ENCODE peak calls at places on chromosomes 2 and 18, in ten cellular contexts. Q is progenitor cell of endocrine pancreas; G is WTC11; I is activated CD8-positive, alpha-beta T cell treated with anti-CD3 and anti-CD28 coated beads for 36 hours; H is cardiac muscle cell; O is GM23338; U is right atrium auricular region; P is type B pancreatic cell; V is astrocyte of the cerebellum; A is CD8-positive, alpha-beta T cell. N is an unnamed sample.

GRCh38 chr2:41934323-41935003 is 113.4 kb upstream of the PKDCC start:
- DNase-seq in U (no peak), Q (no peak), H (peak), P (no peak), V (peak), O (no peak), I (no peak), G (no peak), A (no peak), N (no peak)

GRCh38 chr2:168064011-168064998 is 183.1 kb downstream of the STK39 start:
- DNase-seq in G (no peak), A (no peak), V (no peak), I (no peak), U (no peak), P (no peak), O (peak), H (no peak), Q (no peak), N (no peak)

GRCh38 chr2:172323256-172323655 is 104.1 kb upstream of the ITGA6 start:
- DNase-seq in G (no peak), V (no peak), I (no peak), O (no peak), P (no peak), Q (no peak), H (no peak), U (peak), A (no peak), N (no peak)

GRCh38 chr2:234003972-234004617 is 46.4 kb upstream of the SPP2 start:
- DNase-seq in Q (no peak), A (no peak), U (no peak), G (no peak), I (peak), V (peak), H (peak), P (no peak), O (peak), N (no peak)

GRCh38 chr2:190343500-190344274 is at the start of gene INPP1:
- DNase-seq in U (peak), A (peak), H (peak), G (peak), P (peak), O (peak), Q (peak), V (no peak), I (peak), N (peak)

GRCh38 chr2:8445580-8445979 is 236.3 kb upstream of the ID2 start:
- DNase-seq in V (no peak), U (peak), Q (no peak), P (no peak), H (no peak), G (no peak), I (no peak), O (peak), A (no peak), N (no peak)

GRCh38 chr2:188776634-188777033 is 197.5 kb upstream of the COL3A1 start:
- DNase-seq in H (peak), Q (no peak), G (no peak), A (no peak), I (no peak), O (no peak), U (no peak), V (peak), P (no peak), N (no peak)

GRCh38 chr18:66734451-66734850 is 130.6 kb upstream of the CDH19 start:
- DNase-seq in P (no peak), Q (no peak), G (no peak), I (no peak), O (no peak), U (no peak), V (no peak), H (peak), A (no peak), N (no peak)

GRCh38 chr18:1513519-1513918 is 608.8 kb downstream of the ADCYAP1 start:
- DNase-seq in P (no peak), H (peak), O (no peak), Q (no peak), I (no peak), V (no peak), G (no peak), U (no peak), A (no peak), N (no peak)

GRCh38 chr2:68320118-68320641 is 431 bp upstream of the CNRIP1 start:
- DNase-seq in G (peak), U (no peak), Q (peak), A (no peak), O (peak), I (no peak), H (no peak), P (no peak), V (no peak), N (peak)

GRCh38 chr18:10015288-10015701 is 101.5 kb downstream of the VAPA start:
- DNase-seq in A (no peak), I (no peak), V (no peak), G (no peak), U (peak), Q (no peak), O (no peak), H (peak), P (no peak), N (no peak)

GRCh38 chr18:10013621-10014543 is 100.1 kb downstream of the VAPA start:
- DNase-seq in V (no peak), P (no peak), O (no peak), G (no peak), U (no peak), A (no peak), I (no peak), Q (no peak), H (no peak), N (no peak)

GRCh38 chr18:10012526-10012925 is 98.7 kb downstream of the VAPA start:
- DNase-seq in U (no peak), H (no peak), I (no peak), O (no peak), G (no peak), A (no peak), V (no peak), P (no peak), Q (no peak), N (no peak)

GRCh38 chr18:10017048-10017447 is 103.2 kb downstream of the VAPA start:
- DNase-seq in U (no peak), Q (no peak), A (no peak), H (no peak), O (no peak), V (no peak), I (no peak), P (peak), G (no peak), N (no peak)

GRCh38 chr18:10015941-10016819 is 102.4 kb downstream of the VAPA start:
- DNase-seq in Q (no peak), G (no peak), A (no peak), P (no peak), I (no peak), H (peak), V (peak), U (no peak), O (peak), N (no peak)
- TF ChIP-seq CTCF in Q (no peak), G (no peak), A (no peak), P (no peak), I (no peak), H (peak), V (peak), U (peak), O (peak), N (no peak)

GRCh38 chr18:47263197-47263827 is 11.9 kb upstream of the SKOR2 start:
- DNase-seq in G (peak), O (peak), H (no peak), I (no peak), U (no peak), V (no peak), Q (no peak), P (no peak), A (no peak), N (no peak)
- TF ChIP-seq CTCF in G (peak), O (peak), H (peak), I (no peak), U (peak), V (peak), Q (peak), P (peak), A (no peak), N (peak)

DNA sequence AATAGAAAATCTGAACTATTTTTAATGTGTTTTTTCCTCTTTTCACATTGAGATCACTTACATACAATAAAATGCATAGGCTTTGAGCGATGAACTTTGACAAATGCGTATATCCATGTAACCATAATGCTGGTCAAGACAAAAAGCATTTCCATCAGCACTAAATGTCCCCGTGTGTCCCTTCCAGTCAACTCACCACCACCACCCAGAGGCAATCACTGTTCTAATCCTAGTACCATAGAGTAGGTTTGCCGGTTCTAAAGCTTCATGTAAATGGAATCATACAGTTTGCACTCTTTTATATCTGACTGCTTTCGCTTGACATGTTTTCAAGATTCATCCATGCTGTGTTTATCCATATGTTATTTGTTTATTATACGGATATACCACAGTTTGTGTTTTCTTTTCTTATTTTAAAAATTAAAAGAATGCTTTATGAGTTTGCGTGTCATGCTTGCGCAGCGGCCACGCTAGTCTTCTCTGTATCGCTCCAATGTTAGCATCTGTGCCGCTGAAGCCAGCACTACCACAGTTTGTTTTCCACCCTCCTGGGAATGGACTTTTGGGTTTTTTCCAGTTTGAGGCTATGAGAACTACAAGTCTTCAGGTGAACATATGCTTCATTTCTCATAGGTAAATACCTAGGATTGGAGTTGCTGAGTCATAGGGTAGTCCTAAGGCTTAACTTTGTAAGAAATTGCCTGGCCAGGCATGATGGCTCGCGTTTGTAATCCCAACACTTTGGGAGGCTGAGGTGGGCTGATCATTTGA is 197.5 kb upstream of the CHAC2 start:
- DNase-seq in A (no peak), G (no peak), Q (no peak), O (peak), V (no peak), P (no peak), I (no peak), U (no peak), H (no peak), N (no peak)
- TF ChIP-seq CTCF in A (no peak), G (no peak), Q (no peak), O (peak), V (no peak), P (no peak), I (no peak), U (peak), H (no peak), N (no peak)

DNA sequence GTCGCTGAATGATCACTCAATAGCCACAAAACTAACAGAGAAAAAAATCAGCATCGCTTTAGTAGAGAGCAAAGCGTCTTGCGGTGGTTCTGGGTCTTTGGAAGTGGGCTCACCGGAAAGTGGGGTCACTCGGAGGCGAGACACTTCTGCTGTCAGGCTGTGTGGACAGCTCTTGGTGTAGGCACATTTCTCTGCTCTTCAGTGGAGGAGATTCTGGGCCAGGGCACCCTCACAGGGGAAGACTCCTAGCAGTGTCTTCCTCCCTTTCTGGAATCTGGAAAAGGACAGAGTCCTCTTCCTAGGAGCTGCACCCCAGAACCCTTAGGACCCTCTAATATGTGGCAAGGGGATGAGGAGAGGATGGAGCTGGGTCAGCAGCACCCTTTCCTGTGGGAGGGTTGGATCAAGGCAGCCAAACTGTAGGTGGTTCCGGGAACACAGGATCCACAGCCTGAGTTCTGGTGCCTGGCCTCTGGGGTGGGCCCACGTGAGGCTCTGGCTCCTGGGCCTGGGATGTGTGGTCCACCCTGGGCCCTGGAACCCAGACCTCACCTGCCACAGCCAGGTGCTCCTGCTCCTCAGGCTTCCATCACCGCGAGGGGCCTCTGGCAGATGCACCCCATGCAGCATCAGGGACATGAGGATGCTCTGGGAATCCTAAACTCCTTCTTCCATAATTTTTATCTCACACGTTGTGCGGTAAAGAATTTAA is 25.1 kb downstream of the GPR35 start:
- DNase-seq in O (no peak), G (no peak), I (no peak), U (peak), A (no peak), P (no peak), H (no peak), V (no peak), Q (no peak), N (no peak)
- TF ChIP-seq CTCF in O (no peak), G (no peak), I (no peak), U (no peak), A (no peak), P (no peak), H (no peak), V (no peak), Q (no peak), N (no peak)

DNA sequence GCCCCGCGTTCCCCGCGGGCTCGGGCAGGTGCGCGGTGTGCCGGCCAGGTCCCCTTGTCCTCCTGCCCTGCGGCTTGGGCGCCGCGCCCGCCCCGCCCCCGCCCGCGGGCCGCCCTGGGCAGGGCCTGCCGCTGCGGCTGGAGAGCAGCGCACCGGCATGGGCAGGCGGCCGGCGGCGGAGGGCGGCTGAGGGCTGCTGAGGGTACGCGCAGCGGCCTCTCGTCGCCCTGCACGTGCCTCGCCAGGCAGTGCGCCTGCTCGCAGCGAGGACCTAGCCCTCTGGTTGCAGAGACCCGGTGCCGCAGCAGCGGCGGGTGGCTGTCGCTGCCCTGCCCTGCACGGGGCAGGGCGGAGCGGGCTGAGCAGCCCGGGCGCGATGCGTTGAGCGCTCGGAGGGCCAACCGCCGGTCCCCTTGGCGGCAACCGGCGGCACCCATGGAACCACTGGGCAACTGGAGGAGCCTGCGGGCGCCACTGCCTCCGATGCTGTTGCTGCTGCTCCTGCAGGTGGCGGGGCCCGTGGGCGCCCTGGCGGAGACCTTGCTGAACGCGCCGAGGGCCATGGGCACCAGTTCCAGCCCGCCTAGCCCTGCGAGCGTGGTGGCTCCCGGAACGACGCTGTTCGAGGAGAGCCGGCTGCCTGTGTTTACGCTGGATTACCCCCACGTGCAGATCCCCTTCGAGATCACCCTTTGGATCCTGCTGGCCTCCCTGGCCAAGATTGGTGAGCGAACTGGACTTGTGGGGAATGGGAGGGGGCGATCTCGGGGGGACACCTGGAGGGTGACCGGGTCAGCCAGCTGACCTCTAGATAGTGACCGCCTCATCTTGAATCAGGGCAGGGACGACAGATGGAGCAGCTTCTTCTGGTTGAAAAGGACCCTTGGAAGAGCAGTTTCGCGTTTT is at the start of gene SLC9A2:
- DNase-seq in H (peak), Q (peak), U (no peak), O (peak), I (peak), G (peak), V (no peak), P (peak), A (no peak), N (peak)
- TF ChIP-seq CTCF in H (no peak), Q (no peak), U (no peak), O (no peak), I (no peak), G (no peak), V (no peak), P (no peak), A (no peak), N (peak)

DNA sequence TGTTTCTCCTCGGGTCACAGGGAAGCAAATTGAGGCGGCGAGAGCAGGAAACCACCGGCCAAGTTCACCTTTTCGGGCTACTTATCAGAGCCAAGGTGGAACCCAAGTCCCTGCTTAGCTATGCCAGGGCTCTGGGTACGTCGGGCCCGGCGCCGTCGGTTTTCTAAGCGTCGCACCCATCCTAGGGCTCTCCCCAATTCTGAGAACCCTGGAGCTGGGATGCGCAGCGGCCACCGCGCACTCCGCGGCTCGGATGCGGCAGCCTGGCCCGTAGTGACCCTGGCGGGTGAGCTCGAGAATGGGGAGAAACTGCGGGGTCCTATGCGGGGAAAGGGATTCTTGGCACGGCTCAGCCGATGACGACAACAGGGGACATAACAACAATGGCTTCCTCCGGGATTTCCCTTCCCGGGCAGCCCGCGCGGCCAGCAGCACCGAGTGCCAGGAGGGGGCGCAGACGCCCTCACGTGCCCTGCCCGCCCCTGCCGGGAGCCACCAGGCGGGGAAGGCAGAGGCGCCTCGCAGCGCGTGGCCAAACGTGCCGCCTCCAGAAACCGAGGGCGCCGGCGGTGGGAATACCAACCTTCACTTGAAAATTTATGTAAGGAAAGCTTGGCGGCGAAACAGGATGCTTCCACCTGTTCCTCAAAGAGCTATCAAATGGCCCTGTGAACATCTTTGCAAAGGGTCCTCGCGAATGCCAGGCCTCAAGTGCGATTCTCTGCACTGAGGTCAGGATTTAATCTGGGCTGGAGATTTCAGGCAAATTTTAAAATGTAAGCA is 2.1 kb upstream of the SLC30A3 start:
- DNase-seq in V (no peak), H (peak), I (peak), O (peak), A (peak), U (no peak), P (no peak), G (peak), Q (peak), N (peak)
- TF ChIP-seq CTCF in V (peak), H (peak), I (no peak), O (peak), A (peak), U (peak), P (peak), G (peak), Q (peak), N (peak)

DNA sequence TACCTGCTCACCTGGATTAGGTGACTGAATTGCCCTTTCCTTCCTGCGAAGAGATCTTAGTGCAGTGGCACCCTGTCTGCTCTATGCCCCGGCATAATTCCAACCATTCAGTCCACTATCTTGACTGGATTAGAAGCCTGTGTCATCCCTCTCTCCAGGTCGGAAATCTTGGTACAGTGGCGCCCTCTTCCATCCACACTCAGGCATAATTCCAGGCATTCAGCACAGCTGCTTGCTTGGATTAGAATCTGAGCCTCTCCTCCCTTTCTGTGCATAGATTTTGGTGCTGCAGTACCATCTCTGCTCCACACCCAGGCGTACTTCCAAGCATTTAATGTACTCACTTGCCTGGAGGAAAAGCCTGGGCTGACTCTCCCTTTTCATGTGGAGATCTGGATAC is 1389.3 kb upstream of the TMEFF2 start:
- DNase-seq in P (no peak), U (no peak), Q (no peak), O (peak), G (peak), A (no peak), V (no peak), I (no peak), H (peak), N (peak)
- TF ChIP-seq CTCF in P (no peak), U (no peak), Q (no peak), O (peak), G (no peak), A (no peak), V (peak), I (no peak), H (no peak), N (peak)

DNA sequence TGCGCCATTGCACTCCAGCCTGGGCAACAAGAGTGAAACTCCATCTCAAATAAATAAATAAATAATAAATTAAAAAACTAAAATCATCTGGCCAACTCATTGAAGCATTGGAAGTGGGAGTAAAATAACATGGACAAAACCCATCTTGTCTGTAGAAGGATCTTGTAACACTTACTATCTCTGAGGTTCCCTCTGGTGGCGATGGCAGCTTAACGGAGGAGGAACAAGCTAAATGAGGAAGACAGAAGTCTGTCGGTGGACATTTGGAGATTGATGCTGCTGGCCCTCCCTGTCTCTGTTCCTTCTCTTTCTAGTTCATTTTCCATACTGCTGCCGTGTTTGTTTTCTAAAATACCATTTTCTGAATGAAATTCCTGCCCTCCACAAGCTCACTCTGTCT is 43.4 kb downstream of the ZCCHC2 start:
- DNase-seq in A (no peak), O (peak), U (no peak), H (peak), I (peak), G (peak), P (no peak), V (peak), Q (no peak), N (no peak)
- TF ChIP-seq CTCF in A (peak), O (peak), U (peak), H (no peak), I (no peak), G (no peak), P (peak), V (peak), Q (no peak), N (peak)

N was measured in neural crest cell.